ENCODE peak calls at places on chromosome 11, in eight cellular contexts. Z is NCI-H2081; A is Kasumi-1; T is stimulated activated CD4-positive, alpha-beta T cell treated with anti-CD3 and anti-CD28 coated beads, Interleukin-15, amount 100 ng/mL, for 48 hours; L is endothelial cell; H is activated CD4-positive, CD25-positive, alpha-beta regulatory T cell; G is CD4-positive, alpha-beta T cell; B is NCI-H1092 treated with DMSO at 0.1 percent for 48 hours. W is an unnamed sample.

GRCh38 chr11:774873-775592 is 2.3 kb downstream of the GATD1 start:
- DNase-seq in T (no peak), A (no peak), Z (no peak), L (no peak), H (no peak), B (no peak), G (no peak), W (no peak)

GRCh38 chr11:119144825-119145476 is 3.9 kb upstream of the ABCG4 start:
- DNase-seq in T (no peak), A (peak; percentile 40), H (no peak), G (no peak), B (peak; percentile 78), L (peak; percentile 70), Z (peak; percentile 31), W (no peak)

GRCh38 chr11:92675810-92676209 is 293.6 kb upstream of the MTNR1B start:
- DNase-seq in A (no peak), L (no peak), G (no peak), T (no peak), H (no peak), Z (no peak), B (no peak), W (no peak)

GRCh38 chr11:31500560-31500959 is 8.9 kb downstream of the IMMP1L start:
- DNase-seq in A (no peak), H (no peak), B (no peak), G (no peak), L (no peak), T (no peak), Z (no peak), W (no peak)

GRCh38 chr11:59615132-59615636 is 390 bp downstream of the OSBP start:
- DNase-seq in B (peak; percentile 47), Z (peak; percentile 15), H (peak; percentile 54), G (peak; percentile 60), L (no peak), T (peak; percentile 41), A (no peak), W (no peak)

GRCh38 chr11:68367252-68367651 is 54.9 kb downstream of the LRP5 start:
- DNase-seq in B (no peak), H (no peak), T (no peak), A (no peak), Z (no peak), G (no peak), L (no peak), W (no peak)

GRCh38 chr11:45884596-45885185 is 760 bp upstream of the MAPK8IP1 start:
- DNase-seq in B (no peak), H (no peak), T (no peak), Z (no peak), A (no peak), L (no peak), G (no peak), W (no peak)

GRCh38 chr11:35085766-35086165 is 53.2 kb upstream of the CD44 start:
- DNase-seq in L (no peak), H (no peak), Z (no peak), T (no peak), A (no peak), B (no peak), G (no peak), W (no peak)

GRCh38 chr11:62324738-62325556 is 12.3 kb upstream of the ASRGL1 start:
- DNase-seq in T (peak; percentile 59), H (peak; percentile 8), A (peak; percentile 85), L (peak; percentile 87), Z (peak; percentile 55), G (peak; percentile 41), B (peak; percentile 27), W (no peak)

GRCh38 chr11:94708176-94708575 is 60.0 kb upstream of the AMOTL1 start:
- DNase-seq in L (no peak), A (no peak), T (no peak), B (no peak), G (no peak), Z (no peak), H (no peak), W (no peak)

GRCh38 chr11:120334894-120335462 is 1.2 kb upstream of the ARHGEF12 start:
- DNase-seq in G (no peak), H (peak; percentile 14), T (no peak), B (peak; percentile 85), A (peak; percentile 82), L (peak; percentile 70), Z (peak; percentile 80), W (peak; percentile 85)

GRCh38 chr11:47391077-47391583 is 12.8 kb upstream of the SPI1 start:
- DNase-seq in G (no peak), Z (no peak), H (no peak), B (no peak), A (no peak), T (no peak), L (no peak), W (no peak)

GRCh38 chr11:83921447-83922192 is 635.5 kb upstream of the CCDC90B start:
- DNase-seq in Z (no peak), T (no peak), L (no peak), H (no peak), G (no peak), A (no peak), B (no peak), W (no peak)

GRCh38 chr11:77467993-77468392 is 5.9 kb downstream of the PAK1 start:
- DNase-seq in H (no peak), Z (no peak), G (no peak), L (no peak), B (no peak), A (no peak), T (no peak), W (no peak)

GRCh38 chr11:122697636-122698167 is 42.2 kb downstream of the UBASH3B start:
- DNase-seq in T (no peak), B (no peak), L (no peak), G (no peak), Z (no peak), A (peak; percentile 100), H (no peak), W (no peak)

GRCh38 chr11:113991170-113991569 is 16.3 kb downstream of the HTR3A start:
- DNase-seq in H (no peak), T (no peak), A (no peak), L (peak; percentile 64), B (no peak), Z (no peak), G (no peak), W (no peak)

GRCh38 chr11:32500001-32500400 is 64.7 kb upstream of the WT1 start:
- DNase-seq in G (no peak), Z (no peak), B (no peak), T (no peak), A (no peak), H (no peak), L (no peak), W (no peak)

GRCh38 chr11:81990659-81991443 is 742.8 kb downstream of the FAM181B start:
- DNase-seq in L (no peak), Z (no peak), T (no peak), A (no peak), G (no peak), B (no peak), H (no peak), W (no peak)

GRCh38 chr11:914747-915493 is 4.3 kb upstream of the CHID1 start:
- DNase-seq in G (no peak), Z (no peak), H (no peak), T (no peak), B (no peak), L (no peak), A (no peak), W (no peak)

GRCh38 chr11:64437426-64437825 is 78.5 kb downstream of the RPS6KA4 start:
- DNase-seq in A (no peak), G (no peak), Z (no peak), B (no peak), H (no peak), L (no peak), T (no peak), W (no peak)

GRCh38 chr11:118914178-118914918 is 11.4 kb downstream of the BCL9L start:
- DNase-seq in L (no peak), B (no peak), T (peak; percentile 55), G (no peak), H (peak; percentile 61), Z (peak; percentile 48), A (no peak), W (no peak)

GRCh38 chr11:65182258-65183170 is 786 bp downstream of the CAPN1 start:
- DNase-seq in L (peak; percentile 35), Z (peak; percentile 27), B (no peak), T (no peak), G (no peak), A (no peak), H (no peak), W (no peak)

GRCh38 chr11:120911943-120912342 is 112.0 kb upstream of the TBCEL start:
- DNase-seq in L (no peak), B (no peak), G (no peak), A (no peak), T (no peak), H (no peak), Z (no peak), W (no peak)

GRCh38 chr11:132987936-132988335 is 544.4 kb downstream of the OPCML start:
- DNase-seq in G (no peak), T (no peak), H (no peak), Z (no peak), L (no peak), B (no peak), A (no peak), W (no peak)

W was measured in AG09319.